ENCODE peak calls at places on chromosomes 16 and 17, in nine cellular contexts. N is transverse colon, H is stomach, C is H1, V is tibial nerve, R is GM12878, Y is ovary, D is A549, L is sigmoid colon. Q is an unnamed sample.

GRCh38 chr16:51419768-51420167 is 268.7 kb upstream of the SALL1 start:
- DNase-seq in V (no peak), Y (no peak), C (no peak), H (no peak), N (no peak), L (no peak), D (no peak), R (no peak), Q (no peak)

GRCh38 chr16:11407047-11407982 is 62.1 kb downstream of the RMI2 start:
- DNase-seq in Y (peak; percentile 67), R (peak; percentile 45), H (peak; percentile 83), C (peak; percentile 88), N (peak; percentile 75), L (peak; percentile 82), V (peak; percentile 53), D (peak; percentile 86), Q (no peak)

GRCh38 chr16:51919736-51920135 is 627.2 kb downstream of the TOX3 start:
- DNase-seq in R (no peak), Y (no peak), D (no peak), V (no peak), H (no peak), L (no peak), N (no peak), C (no peak), Q (no peak)

GRCh38 chr17:61294777-61295176 is 104.9 kb upstream of the TBX2 start:
- DNase-seq in R (no peak), H (no peak), V (no peak), Y (no peak), C (no peak), L (no peak), N (no peak), D (peak; percentile 72), Q (no peak)

GRCh38 chr16:722835-723633 is 2.1 kb downstream of the ANTKMT start:
- DNase-seq in D (no peak), C (no peak), L (no peak), H (no peak), R (no peak), V (no peak), Y (no peak), N (no peak), Q (no peak)

GRCh38 chr16:89863741-89864391 is 9.5 kb upstream of the TCF25 start:
- DNase-seq in D (no peak), V (no peak), H (no peak), Y (no peak), C (no peak), R (peak; percentile 69), L (no peak), N (peak; percentile 46), Q (no peak)

GRCh38 chr17:55237268-55237667 is 27.5 kb upstream of the HLF start:
- DNase-seq in R (no peak), Y (no peak), D (no peak), C (no peak), V (no peak), N (no peak), L (no peak), H (no peak), Q (no peak)

GRCh38 chr17:73641779-73642580 is 2.3 kb downstream of the SDK2 start:
- DNase-seq in D (no peak), H (peak; percentile 17), V (no peak), C (no peak), L (no peak), R (no peak), Y (no peak), N (no peak), Q (peak; percentile 60)

GRCh38 chr17:2394775-2395191 is 6.1 kb downstream of the MNT start:
- DNase-seq in N (no peak), H (no peak), R (no peak), L (peak; percentile 67), C (no peak), V (no peak), D (no peak), Y (peak; percentile 66), Q (peak; percentile 76)

GRCh38 chr17:46730679-46731078 is 87.8 kb downstream of the WNT3 start:
- DNase-seq in L (no peak), V (no peak), R (no peak), N (no peak), D (no peak), H (no peak), Y (no peak), C (no peak), Q (no peak)

GRCh38 chr17:46722662-46723285 is 95.7 kb downstream of the WNT3 start:
- DNase-seq in R (no peak), V (no peak), H (no peak), L (no peak), N (no peak), D (no peak), Y (no peak), C (no peak), Q (no peak)

GRCh38 chr17:46727572-46728348 is 90.7 kb downstream of the WNT3 start:
- DNase-seq in N (no peak), H (no peak), D (peak; percentile 18), V (no peak), Y (no peak), C (no peak), R (no peak), L (no peak), Q (no peak)

GRCh38 chr17:46730026-46730425 is 88.5 kb downstream of the WNT3 start:
- DNase-seq in N (no peak), H (no peak), Y (no peak), L (no peak), R (no peak), D (no peak), C (no peak), V (no peak), Q (no peak)

GRCh38 chr17:46726106-46726670 is 92.3 kb downstream of the WNT3 start:
- DNase-seq in N (no peak), L (no peak), V (no peak), R (no peak), C (no peak), H (no peak), D (no peak), Y (no peak), Q (no peak)
- TF ChIP-seq EP300 in N (no peak), L (no peak), V (no peak), R (no peak), C (no peak), H (no peak), D (no peak), Y (no peak), Q (no peak)

DNA sequence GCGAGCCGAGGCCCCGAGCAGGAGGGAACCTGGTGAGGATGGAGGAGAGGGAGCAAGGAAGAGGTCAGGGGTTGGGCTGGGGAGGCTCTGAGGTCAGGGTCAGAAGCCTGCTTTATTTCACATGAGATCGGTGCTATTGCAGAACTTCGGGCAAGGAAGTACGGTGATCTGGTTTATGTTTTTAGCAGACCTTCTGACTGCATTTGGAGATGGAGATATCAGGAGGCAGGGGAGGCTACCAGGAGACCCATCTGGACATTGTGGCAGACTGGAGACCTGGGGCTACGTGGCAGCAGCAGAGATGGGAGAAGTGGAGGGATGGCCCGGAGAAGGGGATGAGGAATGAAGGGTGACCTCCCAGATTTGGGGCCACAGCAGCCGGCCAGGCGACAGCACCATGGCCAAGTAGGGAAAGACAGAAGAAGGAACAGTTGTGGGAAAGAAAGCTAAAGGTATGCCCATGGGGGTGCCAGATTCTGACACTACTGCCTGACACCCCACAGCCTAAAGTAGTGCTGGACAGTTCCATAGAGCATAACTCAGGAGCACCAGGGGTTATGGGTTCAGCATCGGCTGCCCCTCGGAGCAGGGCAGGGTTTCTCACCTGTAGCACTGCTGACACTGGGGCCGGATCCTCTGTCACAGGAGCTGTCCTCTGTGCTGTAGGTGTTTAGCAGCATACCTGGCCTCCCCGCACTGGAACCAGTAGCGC is 7.4 kb downstream of the CACNG4 start:
- DNase-seq in L (no peak), D (no peak), C (no peak), N (no peak), R (no peak), V (no peak), H (no peak), Y (no peak), Q (no peak)
- H3K4me3 ChIP-seq in L (no peak overlapping the region), D (no peak overlapping the region), C (no peak overlapping the region), N (no peak overlapping the region), R (no peak overlapping the region), V (no peak overlapping the region), H (no peak overlapping the region), Y (no peak overlapping the region), Q (no peak overlapping the region)

DNA sequence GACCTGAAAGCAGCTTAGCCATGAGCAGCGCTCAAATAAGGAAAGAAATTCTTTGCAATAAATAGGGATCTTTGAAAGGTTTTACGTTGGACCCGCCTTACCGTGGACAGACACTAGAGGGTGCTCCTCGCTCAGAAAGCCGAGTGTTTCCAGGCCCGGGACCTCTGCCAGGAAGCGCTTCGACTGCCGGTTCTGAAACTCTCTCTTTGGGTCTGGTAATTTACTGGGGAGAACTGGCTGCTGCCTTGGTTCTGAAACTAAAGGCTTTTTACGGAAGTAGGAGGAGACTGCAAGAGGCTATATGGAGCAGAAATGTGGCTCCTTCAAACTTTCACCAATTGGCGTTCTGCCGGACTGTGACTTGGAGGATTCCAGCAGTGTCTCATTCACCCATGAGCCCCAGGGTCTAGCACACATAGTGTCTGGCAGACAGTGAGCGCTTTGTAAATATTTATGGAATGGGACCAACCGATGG is 45.6 kb upstream of the HOXB9 start:
- DNase-seq in L (peak; percentile 91), D (peak; percentile 79), H (peak; percentile 86), V (peak; percentile 71), Y (peak; percentile 81), N (peak; percentile 87), C (peak; percentile 93), R (no peak), Q (peak; percentile 90)
- TF ChIP-seq EP300 in L (no peak), D (no peak), H (no peak), V (peak; percentile 20), Y (no peak), N (no peak), C (no peak), R (no peak), Q (no peak)

DNA sequence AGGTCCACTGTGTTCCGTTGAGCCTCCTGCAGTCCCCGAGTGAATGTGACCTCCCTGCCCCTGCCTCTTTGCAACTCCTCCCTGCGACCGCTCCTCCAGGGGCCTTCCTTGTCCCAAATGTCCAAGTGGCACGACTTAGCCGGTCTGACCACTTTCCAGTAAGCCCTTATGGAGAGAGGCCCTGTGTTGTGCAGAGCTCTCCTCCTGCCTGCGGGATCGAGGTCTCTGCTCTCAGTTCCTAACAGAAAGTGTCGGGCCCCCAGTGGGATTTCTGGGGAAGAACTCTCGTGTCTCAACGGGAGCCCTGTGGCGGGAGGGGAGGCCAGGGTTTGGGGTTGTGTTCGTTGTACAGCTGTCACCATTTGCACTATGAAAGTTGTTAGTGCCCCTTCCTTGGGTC is 234.3 kb downstream of the SEC14L1 start:
- DNase-seq in Y (no peak), L (peak; percentile 73), V (no peak), R (no peak), C (no peak), N (no peak), D (no peak), H (peak; percentile 60), Q (no peak)
- H3K4me3 ChIP-seq in Y (peak overlapping the region; percentile 73), L (peak overlapping the region; percentile 95), V (peak overlapping the region; percentile 81), R (peak overlapping the region; percentile 29), C (peak overlapping the region; percentile 83), N (peak overlapping the region; percentile 68), D (no peak overlapping the region), H (peak overlapping the region; percentile 93), Q (peak overlapping the region; percentile 86)

DNA sequence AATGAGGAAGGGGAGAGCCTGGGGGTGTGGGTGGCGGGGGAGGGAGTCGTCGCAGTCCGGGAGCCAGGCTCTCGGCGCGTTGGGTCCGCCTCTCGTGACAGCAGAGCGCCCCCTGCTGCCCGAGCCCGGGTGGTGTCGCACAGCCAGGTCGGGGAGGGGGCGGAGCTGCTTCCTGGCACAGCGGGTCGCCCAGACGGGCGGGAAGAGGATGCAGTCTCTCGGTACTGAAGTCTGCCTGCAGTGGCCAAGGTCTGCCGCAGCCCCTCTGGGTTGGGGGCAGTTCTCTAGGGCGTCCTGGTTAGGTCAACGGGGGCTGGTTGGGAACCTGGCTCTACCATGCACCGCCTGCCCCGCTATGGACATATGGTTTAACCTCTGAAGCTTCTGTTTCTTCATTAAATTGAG is 38.2 kb upstream of the CCDC182 start:
- DNase-seq in N (peak; percentile 62), R (no peak), Y (peak; percentile 77), D (peak; percentile 66), H (peak; percentile 80), V (peak; percentile 19), L (peak; percentile 71), C (peak; percentile 99), Q (peak; percentile 75)
- TF ChIP-seq EP300 in N (no peak), R (no peak), Y (no peak), D (no peak), H (no peak), V (no peak), L (no peak), C (peak; percentile 63), Q (no peak)

Q was measured in suprapubic skin.